ENCODE peak calls at places on chromosome 17, in ten cellular contexts. One of them, this sample, is unnamed.

GRCh38 chr17:81404557-81405165 is 9.4 kb downstream of the BAHCC1 start:
- DNase-seq in CD8-positive, alpha-beta T cell: no peak
- DNase-seq in WTC11: no peak
- DNase-seq in left lung: no peak
- DNase-seq in kidney epithelial cell: no peak
- DNase-seq in activated CD8-positive, alpha-beta T cell treated with anti-CD3 and anti-CD28 coated beads for 36 hours: no peak
- DNase-seq in heart right ventricle: no peak
- DNase-seq in GM20000: no peak
- DNase-seq in fibroblast of mammary gland: no peak
- DNase-seq in suprapubic skin: no peak
- DNase-seq in this sample: no peak

GRCh38 chr17:49985310-49985990 is 9.6 kb downstream of the DLX3 start:
- DNase-seq in suprapubic skin: no peak
- DNase-seq in left lung: no peak
- DNase-seq in GM20000: no peak
- DNase-seq in fibroblast of mammary gland: no peak
- DNase-seq in heart right ventricle: no peak
- DNase-seq in activated CD8-positive, alpha-beta T cell treated with anti-CD3 and anti-CD28 coated beads for 36 hours: no peak
- DNase-seq in WTC11: no peak
- DNase-seq in CD8-positive, alpha-beta T cell: no peak
- DNase-seq in kidney epithelial cell: no peak
- DNase-seq in this sample: no peak

GRCh38 chr17:12463102-12463501 is 202.6 kb upstream of the MYOCD start:
- DNase-seq in fibroblast of mammary gland: peak; percentile 72
- DNase-seq in CD8-positive, alpha-beta T cell: no peak
- DNase-seq in WTC11: no peak
- DNase-seq in GM20000: no peak
- DNase-seq in kidney epithelial cell: no peak
- DNase-seq in activated CD8-positive, alpha-beta T cell treated with anti-CD3 and anti-CD28 coated beads for 36 hours: no peak
- DNase-seq in left lung: no peak
- DNase-seq in suprapubic skin: no peak
- DNase-seq in heart right ventricle: no peak
- DNase-seq in this sample: peak; percentile 83

GRCh38 chr17:78129385-78130079 is 977 bp upstream of the TMC6 start:
- DNase-seq in WTC11: no peak
- DNase-seq in fibroblast of mammary gland: no peak
- DNase-seq in CD8-positive, alpha-beta T cell: peak; percentile 78
- DNase-seq in suprapubic skin: no peak
- DNase-seq in activated CD8-positive, alpha-beta T cell treated with anti-CD3 and anti-CD28 coated beads for 36 hours: peak; percentile 79
- DNase-seq in kidney epithelial cell: no peak
- DNase-seq in heart right ventricle: no peak
- DNase-seq in left lung: peak; percentile 68
- DNase-seq in GM20000: peak; percentile 31
- DNase-seq in this sample: no peak

GRCh38 chr17:82300228-82300627 is 17.2 kb downstream of the CD7 start:
- DNase-seq in kidney epithelial cell: no peak
- DNase-seq in left lung: peak; percentile 47
- DNase-seq in fibroblast of mammary gland: no peak
- DNase-seq in CD8-positive, alpha-beta T cell: no peak
- DNase-seq in activated CD8-positive, alpha-beta T cell treated with anti-CD3 and anti-CD28 coated beads for 36 hours: no peak
- DNase-seq in GM20000: no peak
- DNase-seq in WTC11: no peak
- DNase-seq in suprapubic skin: no peak
- DNase-seq in heart right ventricle: no peak
- DNase-seq in this sample: no peak

GRCh38 chr17:16976686-16977550 is 5.0 kb upstream of the TNFRSF13B start:
- DNase-seq in heart right ventricle: no peak
- DNase-seq in CD8-positive, alpha-beta T cell: no peak
- DNase-seq in fibroblast of mammary gland: no peak
- DNase-seq in suprapubic skin: peak; percentile 16
- DNase-seq in GM20000: no peak
- DNase-seq in kidney epithelial cell: no peak
- DNase-seq in activated CD8-positive, alpha-beta T cell treated with anti-CD3 and anti-CD28 coated beads for 36 hours: no peak
- DNase-seq in WTC11: no peak
- DNase-seq in left lung: no peak
- DNase-seq in this sample: no peak

GRCh38 chr17:30278032-30278431 is 13.7 kb downstream of the BLMH start:
- DNase-seq in CD8-positive, alpha-beta T cell: no peak
- DNase-seq in suprapubic skin: no peak
- DNase-seq in fibroblast of mammary gland: peak; percentile 40
- DNase-seq in GM20000: no peak
- DNase-seq in kidney epithelial cell: no peak
- DNase-seq in heart right ventricle: peak; percentile 14
- DNase-seq in activated CD8-positive, alpha-beta T cell treated with anti-CD3 and anti-CD28 coated beads for 36 hours: peak; percentile 11
- DNase-seq in WTC11: no peak
- DNase-seq in left lung: no peak
- DNase-seq in this sample: no peak

GRCh38 chr17:77316191-77316641 is 175.4 kb downstream of the SEC14L1 start:
- DNase-seq in activated CD8-positive, alpha-beta T cell treated with anti-CD3 and anti-CD28 coated beads for 36 hours: no peak
- DNase-seq in suprapubic skin: peak; percentile 82
- DNase-seq in WTC11: peak; percentile 34
- DNase-seq in CD8-positive, alpha-beta T cell: no peak
- DNase-seq in fibroblast of mammary gland: peak; percentile 77
- DNase-seq in heart right ventricle: no peak
- DNase-seq in GM20000: no peak
- DNase-seq in left lung: peak; percentile 82
- DNase-seq in kidney epithelial cell: no peak
- DNase-seq in this sample: peak; percentile 89

GRCh38 chr17:74452841-74453661 is 13.4 kb upstream of the CD300A start:
- DNase-seq in suprapubic skin: no peak
- DNase-seq in left lung: peak; percentile 69
- DNase-seq in heart right ventricle: no peak
- DNase-seq in fibroblast of mammary gland: no peak
- DNase-seq in WTC11: peak; percentile 36
- DNase-seq in CD8-positive, alpha-beta T cell: no peak
- DNase-seq in activated CD8-positive, alpha-beta T cell treated with anti-CD3 and anti-CD28 coated beads for 36 hours: no peak
- DNase-seq in kidney epithelial cell: no peak
- DNase-seq in GM20000: no peak
- DNase-seq in this sample: no peak

GRCh38 chr17:64532409-64532808 is 25.6 kb downstream of the CEP95 start:
- DNase-seq in kidney epithelial cell: no peak
- DNase-seq in WTC11: no peak
- DNase-seq in CD8-positive, alpha-beta T cell: no peak
- DNase-seq in fibroblast of mammary gland: no peak
- DNase-seq in suprapubic skin: no peak
- DNase-seq in activated CD8-positive, alpha-beta T cell treated with anti-CD3 and anti-CD28 coated beads for 36 hours: no peak
- DNase-seq in heart right ventricle: no peak
- DNase-seq in GM20000: no peak
- DNase-seq in left lung: no peak
- DNase-seq in this sample: no peak

GRCh38 chr17:12985431-12986285 is 32.2 kb downstream of the ELAC2 start:
- DNase-seq in fibroblast of mammary gland: peak; percentile 77
- DNase-seq in activated CD8-positive, alpha-beta T cell treated with anti-CD3 and anti-CD28 coated beads for 36 hours: no peak
- DNase-seq in GM20000: no peak
- DNase-seq in kidney epithelial cell: no peak
- DNase-seq in CD8-positive, alpha-beta T cell: no peak
- DNase-seq in left lung: no peak
- DNase-seq in suprapubic skin: no peak
- DNase-seq in heart right ventricle: peak; percentile 67
- DNase-seq in WTC11: no peak
- DNase-seq in this sample: no peak

GRCh38 chr17:67652433-67652832 is 65.3 kb upstream of the NOL11 start:
- DNase-seq in kidney epithelial cell: no peak
- DNase-seq in WTC11: no peak
- DNase-seq in left lung: no peak
- DNase-seq in fibroblast of mammary gland: no peak
- DNase-seq in activated CD8-positive, alpha-beta T cell treated with anti-CD3 and anti-CD28 coated beads for 36 hours: no peak
- DNase-seq in heart right ventricle: no peak
- DNase-seq in GM20000: no peak
- DNase-seq in CD8-positive, alpha-beta T cell: no peak
- DNase-seq in suprapubic skin: no peak
- DNase-seq in this sample: no peak

GRCh38 chr17:21214015-21214776 is at the start of gene TMEM11:
- DNase-seq in GM20000: peak; percentile 99
- DNase-seq in heart right ventricle: peak; percentile 95
- DNase-seq in kidney epithelial cell: peak; percentile 79
- DNase-seq in suprapubic skin: peak; percentile 98
- DNase-seq in fibroblast of mammary gland: peak; percentile 92
- DNase-seq in CD8-positive, alpha-beta T cell: peak; percentile 96
- DNase-seq in activated CD8-positive, alpha-beta T cell treated with anti-CD3 and anti-CD28 coated beads for 36 hours: peak; percentile 96
- DNase-seq in WTC11: peak; percentile 97
- DNase-seq in left lung: peak; percentile 99
- DNase-seq in this sample: peak; percentile 83
- TF ChIP-seq CTCF in GM20000: no peak
- TF ChIP-seq CTCF in heart right ventricle: no peak
- TF ChIP-seq CTCF in kidney epithelial cell: no peak
- TF ChIP-seq CTCF in suprapubic skin: peak; percentile 25
- TF ChIP-seq CTCF in fibroblast of mammary gland: no peak
- TF ChIP-seq CTCF in CD8-positive, alpha-beta T cell: peak; percentile 26
- TF ChIP-seq CTCF in activated CD8-positive, alpha-beta T cell treated with anti-CD3 and anti-CD28 coated beads for 36 hours: no peak
- TF ChIP-seq CTCF in WTC11: no peak
- TF ChIP-seq CTCF in left lung: no peak
- TF ChIP-seq CTCF in this sample: no peak

GRCh38 chr17:8151120-8151640 is 1.0 kb downstream of the PER1 start:
- DNase-seq in WTC11: peak; percentile 81
- DNase-seq in CD8-positive, alpha-beta T cell: peak; percentile 89
- DNase-seq in heart right ventricle: peak; percentile 96
- DNase-seq in activated CD8-positive, alpha-beta T cell treated with anti-CD3 and anti-CD28 coated beads for 36 hours: peak; percentile 91
- DNase-seq in fibroblast of mammary gland: peak; percentile 91
- DNase-seq in suprapubic skin: peak; percentile 93
- DNase-seq in kidney epithelial cell: no peak
- DNase-seq in GM20000: peak; percentile 91
- DNase-seq in left lung: peak; percentile 97
- DNase-seq in this sample: peak; percentile 96
- TF ChIP-seq CTCF in WTC11: no peak
- TF ChIP-seq CTCF in CD8-positive, alpha-beta T cell: no peak
- TF ChIP-seq CTCF in heart right ventricle: no peak
- TF ChIP-seq CTCF in activated CD8-positive, alpha-beta T cell treated with anti-CD3 and anti-CD28 coated beads for 36 hours: no peak
- TF ChIP-seq CTCF in fibroblast of mammary gland: no peak
- TF ChIP-seq CTCF in suprapubic skin: no peak
- TF ChIP-seq CTCF in kidney epithelial cell: no peak
- TF ChIP-seq CTCF in GM20000: no peak
- TF ChIP-seq CTCF in left lung: no peak
- TF ChIP-seq CTCF in this sample: no peak

DNA sequence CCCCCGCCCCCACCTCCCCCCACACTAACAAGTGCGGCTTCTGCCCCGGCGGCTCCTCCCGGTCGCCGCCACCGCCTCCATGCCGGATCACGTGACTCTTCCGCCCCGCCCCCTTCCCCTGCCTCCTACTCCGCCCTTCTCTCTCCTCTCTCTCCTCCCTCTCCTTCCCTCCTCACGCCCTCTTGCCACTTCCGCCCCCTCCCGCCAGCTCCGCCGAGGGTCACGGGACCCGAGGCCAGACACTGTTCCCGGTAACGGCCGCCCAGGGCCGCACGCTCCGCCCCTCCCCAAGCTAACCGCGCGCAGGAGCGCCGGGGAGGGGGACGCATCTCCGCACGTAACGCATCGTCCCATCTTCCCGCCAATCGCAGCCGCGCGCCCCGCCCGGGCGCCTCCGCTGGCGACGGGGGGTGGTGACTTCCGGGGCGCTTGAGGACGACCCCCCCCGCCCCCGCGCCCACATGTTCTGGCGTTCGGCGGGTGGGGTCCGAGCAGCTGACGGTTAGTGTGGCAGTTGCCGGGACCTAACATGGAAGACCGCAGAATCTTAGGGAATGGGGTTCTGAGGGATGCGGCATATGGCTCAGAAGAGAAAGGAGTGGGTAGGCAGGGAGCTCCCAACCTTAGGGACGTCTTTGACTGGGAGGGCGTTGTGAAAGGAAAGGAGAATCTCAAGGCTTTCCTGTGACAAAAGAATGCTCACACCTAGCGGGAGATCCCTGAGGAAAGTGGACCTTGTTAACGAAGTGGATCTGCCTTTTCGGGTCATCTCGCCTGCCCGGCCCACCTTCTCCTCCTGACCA is at the start of gene USP32:
- DNase-seq in kidney epithelial cell: peak; percentile 82
- DNase-seq in left lung: peak; percentile 100
- DNase-seq in GM20000: peak; percentile 95
- DNase-seq in activated CD8-positive, alpha-beta T cell treated with anti-CD3 and anti-CD28 coated beads for 36 hours: peak; percentile 99
- DNase-seq in WTC11: peak; percentile 98
- DNase-seq in heart right ventricle: peak; percentile 99
- DNase-seq in CD8-positive, alpha-beta T cell: peak; percentile 98
- DNase-seq in suprapubic skin: peak; percentile 99
- DNase-seq in fibroblast of mammary gland: peak; percentile 97
- DNase-seq in this sample: peak; percentile 94
- TF ChIP-seq CTCF in kidney epithelial cell: no peak
- TF ChIP-seq CTCF in left lung: no peak
- TF ChIP-seq CTCF in GM20000: no peak
- TF ChIP-seq CTCF in activated CD8-positive, alpha-beta T cell treated with anti-CD3 and anti-CD28 coated beads for 36 hours: no peak
- TF ChIP-seq CTCF in WTC11: no peak
- TF ChIP-seq CTCF in heart right ventricle: no peak
- TF ChIP-seq CTCF in CD8-positive, alpha-beta T cell: no peak
- TF ChIP-seq CTCF in suprapubic skin: peak; percentile 31
- TF ChIP-seq CTCF in fibroblast of mammary gland: no peak
- TF ChIP-seq CTCF in this sample: no peak

GRCh38 chr17:48854774-48855476 is 24.1 kb downstream of the CALCOCO2 start:
- DNase-seq in kidney epithelial cell: no peak
- DNase-seq in suprapubic skin: no peak
- DNase-seq in activated CD8-positive, alpha-beta T cell treated with anti-CD3 and anti-CD28 coated beads for 36 hours: no peak
- DNase-seq in WTC11: no peak
- DNase-seq in GM20000: no peak
- DNase-seq in fibroblast of mammary gland: no peak
- DNase-seq in heart right ventricle: no peak
- DNase-seq in left lung: no peak
- DNase-seq in CD8-positive, alpha-beta T cell: no peak
- DNase-seq in this sample: no peak

GRCh38 chr17:48856122-48856821 is 25.4 kb downstream of the CALCOCO2 start:
- DNase-seq in fibroblast of mammary gland: no peak
- DNase-seq in CD8-positive, alpha-beta T cell: no peak
- DNase-seq in WTC11: no peak
- DNase-seq in left lung: no peak
- DNase-seq in heart right ventricle: no peak
- DNase-seq in suprapubic skin: no peak
- DNase-seq in kidney epithelial cell: no peak
- DNase-seq in activated CD8-positive, alpha-beta T cell treated with anti-CD3 and anti-CD28 coated beads for 36 hours: no peak
- DNase-seq in GM20000: no peak
- DNase-seq in this sample: no peak

GRCh38 chr17:48860034-48860433 is 29.2 kb downstream of the CALCOCO2 start:
- DNase-seq in kidney epithelial cell: no peak
- DNase-seq in activated CD8-positive, alpha-beta T cell treated with anti-CD3 and anti-CD28 coated beads for 36 hours: no peak
- DNase-seq in suprapubic skin: no peak
- DNase-seq in heart right ventricle: no peak
- DNase-seq in left lung: no peak
- DNase-seq in CD8-positive, alpha-beta T cell: no peak
- DNase-seq in fibroblast of mammary gland: no peak
- DNase-seq in WTC11: no peak
- DNase-seq in GM20000: no peak
- DNase-seq in this sample: no peak
- TF ChIP-seq CTCF in kidney epithelial cell: no peak
- TF ChIP-seq CTCF in activated CD8-positive, alpha-beta T cell treated with anti-CD3 and anti-CD28 coated beads for 36 hours: no peak
- TF ChIP-seq CTCF in suprapubic skin: no peak
- TF ChIP-seq CTCF in heart right ventricle: no peak
- TF ChIP-seq CTCF in left lung: no peak
- TF ChIP-seq CTCF in CD8-positive, alpha-beta T cell: no peak
- TF ChIP-seq CTCF in fibroblast of mammary gland: peak; percentile 23
- TF ChIP-seq CTCF in WTC11: no peak
- TF ChIP-seq CTCF in GM20000: no peak
- TF ChIP-seq CTCF in this sample: no peak

GRCh38 chr17:62740066-62740465 is 68.0 kb downstream of the MARCHF10 start:
- DNase-seq in kidney epithelial cell: no peak
- DNase-seq in activated CD8-positive, alpha-beta T cell treated with anti-CD3 and anti-CD28 coated beads for 36 hours: no peak
- DNase-seq in CD8-positive, alpha-beta T cell: no peak
- DNase-seq in suprapubic skin: no peak
- DNase-seq in heart right ventricle: peak; percentile 17
- DNase-seq in GM20000: no peak
- DNase-seq in left lung: no peak
- DNase-seq in fibroblast of mammary gland: no peak
- DNase-seq in WTC11: peak; percentile 42
- DNase-seq in this sample: no peak
- TF ChIP-seq CTCF in kidney epithelial cell: no peak
- TF ChIP-seq CTCF in activated CD8-positive, alpha-beta T cell treated with anti-CD3 and anti-CD28 coated beads for 36 hours: no peak
- TF ChIP-seq CTCF in CD8-positive, alpha-beta T cell: no peak
- TF ChIP-seq CTCF in suprapubic skin: no peak
- TF ChIP-seq CTCF in heart right ventricle: no peak
- TF ChIP-seq CTCF in GM20000: no peak
- TF ChIP-seq CTCF in left lung: no peak
- TF ChIP-seq CTCF in fibroblast of mammary gland: no peak
- TF ChIP-seq CTCF in WTC11: no peak
- TF ChIP-seq CTCF in this sample: no peak